ENCODE peak calls at places on chromosomes 2 and 18, in nine cellular contexts. V is sciatic nerve; P is NCI-H1417; D is mesothelial cell of epicardium; M is cardiac muscle cell; F is CD8-positive, alpha-beta memory T cell; Y is AG08395; N is NCI-H1694; H is stomach. C is an unnamed sample.

GRCh38 chr2:16633632-16634430 is 31.8 kb downstream of the CYRIA start:
- DNase-seq in M (peak; percentile 25), P (no peak), H (no peak), V (no peak), Y (no peak), D (no peak), F (no peak), N (no peak), C (no peak)

GRCh38 chr2:223941579-223942277 is 3.4 kb downstream of the WDFY1 start:
- DNase-seq in D (no peak), P (no peak), Y (peak; percentile 70), H (no peak), M (no peak), N (no peak), V (no peak), F (peak; percentile 30), C (no peak)

GRCh38 chr2:70551156-70551555 is 2.5 kb downstream of the TGFA start:
- DNase-seq in P (no peak), D (no peak), V (no peak), N (no peak), Y (no peak), H (no peak), M (no peak), F (no peak), C (no peak)

GRCh38 chr2:246489-247145 is 17.2 kb downstream of the SH3YL1 start:
- DNase-seq in M (peak; percentile 44), N (peak; percentile 87), V (no peak), H (no peak), D (no peak), Y (peak; percentile 53), F (no peak), P (peak; percentile 81), C (peak; percentile 21)

GRCh38 chr2:53632714-53633113 is 134.9 kb upstream of the CHAC2 start:
- DNase-seq in V (no peak), H (no peak), N (peak; percentile 7), P (no peak), D (no peak), F (no peak), M (no peak), Y (peak; percentile 5), C (no peak)

GRCh38 chr18:74899554-74899953 is 301.9 kb downstream of the ZNF407 start:
- DNase-seq in Y (no peak), N (no peak), P (peak; percentile 70), D (no peak), M (peak; percentile 43), H (peak; percentile 40), F (no peak), V (peak; percentile 69), C (no peak)

GRCh38 chr2:73212448-73213176 is 1.4 kb upstream of the SMYD5 start:
- DNase-seq in V (peak; percentile 78), H (peak; percentile 78), F (peak; percentile 57), M (peak; percentile 81), P (peak; percentile 80), N (peak; percentile 82), D (peak; percentile 31), Y (peak; percentile 88), C (peak; percentile 78)

GRCh38 chr2:174722942-174723598 is 41.2 kb downstream of the CHRNA1 start:
- DNase-seq in Y (no peak), P (no peak), H (no peak), V (no peak), M (no peak), D (no peak), F (no peak), N (no peak), C (no peak)

GRCh38 chr2:109703076-109703475 is 88.9 kb downstream of the SOWAHC start:
- DNase-seq in H (no peak), D (no peak), V (no peak), Y (peak; percentile 63), N (no peak), F (no peak), M (no peak), P (peak; percentile 17), C (no peak)

GRCh38 chr18:50193796-50194622 is 938 bp downstream of the MYO5B start:
- DNase-seq in M (peak; percentile 43), F (no peak), N (no peak), P (peak; percentile 49), Y (no peak), H (peak; percentile 36), V (no peak), D (no peak), C (peak; percentile 22)

GRCh38 chr2:48328159-48328816 is 201.7 kb upstream of the STON1 start:
- DNase-seq in F (no peak), Y (no peak), N (no peak), V (no peak), D (no peak), H (no peak), P (peak; percentile 69), M (no peak), C (no peak)

GRCh38 chr2:61421611-61422010 is 49.3 kb downstream of the USP34 start:
- DNase-seq in N (no peak), D (no peak), M (no peak), Y (no peak), H (no peak), F (no peak), V (no peak), P (no peak), C (no peak)

GRCh38 chr18:9756566-9757470 is 48.7 kb downstream of the RAB31 start:
- DNase-seq in P (no peak), Y (no peak), D (no peak), N (no peak), H (no peak), V (no peak), F (no peak), M (no peak), C (no peak)

GRCh38 chr18:76741346-76741745 is 81.0 kb upstream of the ZNF236 start:
- DNase-seq in M (no peak), D (no peak), V (no peak), N (no peak), F (no peak), Y (no peak), H (no peak), P (no peak), C (no peak)

GRCh38 chr18:9771261-9771976 is 63.3 kb downstream of the RAB31 start:
- DNase-seq in F (peak; percentile 18), N (peak; percentile 24), Y (peak; percentile 76), P (no peak), V (peak; percentile 89), M (peak; percentile 81), D (peak; percentile 63), H (peak; percentile 80), C (peak; percentile 89)

GRCh38 chr2:238970553-238971081 is 122.7 kb downstream of the TWIST2 start:
- DNase-seq in Y (peak; percentile 83), F (no peak), M (no peak), D (no peak), N (no peak), V (peak; percentile 76), H (peak; percentile 67), P (peak; percentile 65), C (peak; percentile 67)

GRCh38 chr18:1659190-1659589 is 754.5 kb downstream of the ADCYAP1 start:
- DNase-seq in H (no peak), P (peak; percentile 77), Y (no peak), M (no peak), F (no peak), V (no peak), D (no peak), N (no peak), C (no peak)

GRCh38 chr2:9336209-9336533 is 87.2 kb downstream of the ITGB1BP1 start:
- DNase-seq in Y (no peak), M (no peak), F (no peak), H (no peak), P (peak; percentile 80), D (no peak), N (peak; percentile 87), V (no peak), C (no peak)

GRCh38 chr2:159518321-159519005 is 97.9 kb downstream of the BAZ2B start:
- DNase-seq in M (peak; percentile 20), F (no peak), P (no peak), H (no peak), D (no peak), V (no peak), N (no peak), Y (no peak), C (no peak)

C was measured in testis.